ENCODE peak calls at places on chromosomes 5 and 9, in seven cellular contexts. V, T, J, W, K, D and U are unnamed samples.

GRCh38 chr5:120327180-120327579 is 136.9 kb upstream of the PRR16 start:
- DNase-seq in D (peak), J (no peak), V (no peak), W (no peak), T (peak), K (no peak), U (no peak)

GRCh38 chr9:38432922-38433510 is 8.8 kb upstream of the IGFBPL1 start:
- DNase-seq in D (peak), W (no peak), T (peak), J (peak), K (no peak), V (no peak), U (no peak)

GRCh38 chr9:93329632-93330286 is 121.7 kb upstream of the FAM120A start:
- DNase-seq in K (no peak), J (peak), W (no peak), D (no peak), V (no peak), T (no peak), U (no peak)

GRCh38 chr5:1010181-1010510 is 1.5 kb downstream of the NKD2 start:
- DNase-seq in T (no peak), J (peak), W (peak), K (no peak), D (no peak), V (no peak), U (no peak)

GRCh38 chr5:98933446-98934072 is 4.8 kb upstream of the CHD1 start:
- DNase-seq in W (no peak), K (peak), T (no peak), D (no peak), V (peak), J (no peak), U (no peak)

GRCh38 chr5:35404701-35405100 is 174.4 kb upstream of the PRLR start:
- DNase-seq in D (no peak), V (no peak), W (no peak), K (no peak), J (no peak), T (no peak), U (no peak)

GRCh38 chr9:116639251-116639741 is 47.8 kb upstream of the TRIM32 start:
- DNase-seq in K (no peak), J (no peak), D (no peak), T (peak), W (no peak), V (no peak), U (no peak)

GRCh38 chr9:83537331-83538171 is 650 bp downstream of the FRMD3 start:
- DNase-seq in K (no peak), V (no peak), D (peak), J (peak), T (peak), W (peak), U (no peak)

GRCh38 chr9:10804486-10804885 is 191.7 kb upstream of the PTPRD start:
- DNase-seq in J (no peak), D (no peak), K (no peak), V (no peak), T (no peak), W (no peak), U (no peak)

GRCh38 chr9:18923671-18924430 is 109.2 kb downstream of the SAXO1 start:
- DNase-seq in T (no peak), V (no peak), K (no peak), D (no peak), J (no peak), W (no peak), U (no peak)

GRCh38 chr9:87834357-87834756 is 48.3 kb upstream of the SPATA31E1 start:
- DNase-seq in W (peak), V (no peak), D (no peak), T (no peak), K (no peak), J (peak), U (no peak)

GRCh38 chr5:42590566-42590965 is 166.1 kb upstream of the CCDC152 start:
- DNase-seq in T (no peak), V (no peak), W (no peak), D (no peak), J (no peak), K (no peak), U (no peak)

GRCh38 chr9:116155700-116156045 is 2.1 kb downstream of the PAPPA start:
- DNase-seq in J (no peak), V (no peak), D (no peak), W (no peak), T (peak), K (no peak), U (no peak)

GRCh38 chr5:95812100-95812472 is 10.4 kb downstream of the GLRX start:
- DNase-seq in J (no peak), V (peak), D (peak), K (no peak), T (peak), W (no peak), U (no peak)

GRCh38 chr5:78701795-78702406 is 53.3 kb upstream of the LHFPL2 start:
- DNase-seq in V (no peak), W (no peak), J (no peak), D (peak), K (no peak), T (peak), U (no peak)

GRCh38 chr5:2324788-2325187 is 426.7 kb downstream of the IRX2 start:
- DNase-seq in V (no peak), J (no peak), D (no peak), W (no peak), T (no peak), K (no peak), U (no peak)

GRCh38 chr9:135297716-135298075 is 181.9 kb upstream of the PPP1R26 start:
- DNase-seq in D (no peak), T (no peak), W (no peak), K (no peak), V (no peak), J (no peak), U (no peak)

GRCh38 chr5:73514418-73514817 is 16.2 kb downstream of the BTF3 start:
- DNase-seq in K (no peak), T (no peak), J (no peak), W (no peak), V (no peak), D (no peak), U (no peak)

GRCh38 chr9:91033802-91034201 is 232.2 kb downstream of the SYK start:
- DNase-seq in W (peak), V (peak), K (peak), T (peak), J (peak), D (no peak), U (no peak)

GRCh38 chr9:109113892-109114609 is 5.7 kb downstream of the TMEM245 start:
- DNase-seq in J (no peak), K (no peak), D (no peak), W (no peak), T (no peak), V (no peak), U (no peak)

GRCh38 chr5:157718529-157718928 is 12.7 kb upstream of the THG1L start:
- DNase-seq in K (peak), D (peak), J (peak), T (peak), W (peak), V (no peak), U (no peak)

GRCh38 chr9:136619742-136620440 is 42.8 kb upstream of the EGFL7 start:
- DNase-seq in T (peak), W (peak), V (no peak), K (peak), J (no peak), D (peak), U (peak)

GRCh38 chr5:171906171-171906570 is 100.3 kb downstream of the FBXW11 start:
- DNase-seq in J (no peak), T (no peak), W (no peak), V (no peak), K (no peak), D (no peak), U (no peak)

GRCh38 chr5:139138790-139139189 is 59.4 kb downstream of the SIL1 start:
- DNase-seq in T (peak), D (peak), V (no peak), W (no peak), J (no peak), K (no peak), U (peak)

GRCh38 chr5:79512692-79513518 is 1.0 kb downstream of the HOMER1 start:
- DNase-seq in J (no peak), T (peak), W (no peak), K (peak), D (peak), V (no peak), U (no peak)

GRCh38 chr9:114803886-114804285 is 2.0 kb downstream of the TNFSF15 start:
- DNase-seq in V (no peak), J (no peak), W (no peak), K (no peak), D (peak), T (peak), U (no peak)

GRCh38 chr9:113380869-113381378 is 4.1 kb upstream of the HDHD3 start:
- DNase-seq in W (no peak), J (no peak), D (no peak), K (peak), V (no peak), T (no peak), U (no peak)